ENCODE peak calls at places on chromosomes 13 and 19, in ten cellular contexts. A, G, C, Y, D, V, T, K, I and J are unnamed samples.

GRCh38 chr19:58328999-58329398 is 2.2 kb downstream of the ZSCAN22 start:
- DNase-seq in A (no peak), G (no peak), C (no peak), Y (no peak), D (no peak), V (no peak), T (no peak), K (peak; percentile 22), I (no peak), J (no peak)

GRCh38 chr19:30011051-30011578 is 69.1 kb downstream of the URI1 start:
- DNase-seq in A (no peak), G (no peak), C (no peak), Y (no peak), D (no peak), V (peak; percentile 3), T (no peak), K (no peak), I (no peak), J (no peak)

GRCh38 chr13:39040206-39040605 is 1.9 kb downstream of the NHLRC3 start:
- DNase-seq in A (no peak), G (no peak), C (no peak), Y (no peak), D (no peak), V (peak; percentile 15), T (no peak), K (no peak), I (no peak), J (no peak)

GRCh38 chr19:35144600-35145436 is 1.8 kb downstream of the FXYD7 start:
- DNase-seq in A (no peak), G (no peak), C (no peak), Y (no peak), D (peak; percentile 61), V (no peak), T (peak; percentile 67), K (no peak), I (no peak), J (no peak)

GRCh38 chr13:71861769-71862168 is 5.2 kb downstream of the DACH1 start:
- DNase-seq in A (no peak), G (no peak), C (no peak), Y (no peak), D (no peak), V (no peak), T (no peak), K (no peak), I (no peak), J (no peak)

GRCh38 chr13:42258747-42259146 is 13.2 kb upstream of the AKAP11 start:
- DNase-seq in A (no peak), G (no peak), C (no peak), Y (no peak), D (no peak), V (no peak), T (no peak), K (no peak), I (no peak), J (no peak)

GRCh38 chr19:1416014-1416841 is 8.8 kb downstream of the DAZAP1 start:
- DNase-seq in A (no peak), G (no peak), C (no peak), Y (no peak), D (peak; percentile 51), V (peak; percentile 14), T (no peak), K (peak; percentile 38), I (peak; percentile 31), J (no peak)

GRCh38 chr13:109844396-109844795 is 58.0 kb upstream of the IRS2 start:
- DNase-seq in A (no peak), G (no peak), C (no peak), Y (peak; percentile 21), D (peak; percentile 77), V (peak; percentile 26), T (no peak), K (peak; percentile 81), I (peak; percentile 55), J (no peak)

GRCh38 chr19:39919976-39920375 is 14.5 kb downstream of the FCGBP start:
- DNase-seq in A (no peak), G (no peak), C (no peak), Y (no peak), D (no peak), V (no peak), T (peak; percentile 18), K (no peak), I (no peak), J (no peak)

GRCh38 chr19:39202998-39203355 is 1.1 kb downstream of the SYCN start:
- DNase-seq in A (no peak), G (no peak), C (no peak), Y (no peak), D (no peak), V (no peak), T (no peak), K (no peak), I (no peak), J (no peak)

GRCh38 chr19:41327499-41328156 is 17.7 kb downstream of the CCDC97 start:
- DNase-seq in A (no peak), G (no peak), C (no peak), Y (no peak), D (peak; percentile 85), V (no peak), T (peak; percentile 82), K (peak; percentile 23), I (peak; percentile 58), J (no peak)
- H3K4me3 ChIP-seq in A (peak overlapping the region; percentile 46), G (no peak overlapping the region), C (peak overlapping the region; percentile 21), Y (no peak overlapping the region), D (peak overlapping the region; percentile 24), V (no peak overlapping the region), T (no peak overlapping the region), K (no peak overlapping the region), I (no peak overlapping the region), J (no peak overlapping the region)

GRCh38 chr19:19303411-19303810 is 16.9 kb downstream of the SUGP1 start:
- DNase-seq in A (no peak), G (no peak), C (no peak), Y (no peak), D (no peak), V (no peak), T (no peak), K (no peak), I (no peak), J (no peak)
- TF ChIP-seq CTCF in A (no peak), G (no peak), C (no peak), Y (no peak), D (no peak), V (no peak), T (no peak), K (no peak), I (no peak), J (no peak)

GRCh38 chr13:51905787-51906186 is 44.0 kb downstream of the CCDC70 start:
- DNase-seq in A (no peak), G (no peak), C (no peak), Y (no peak), D (peak; percentile 17), V (no peak), T (no peak), K (no peak), I (no peak), J (no peak)

GRCh38 chr13:51902776-51903175 is 41.0 kb downstream of the CCDC70 start:
- DNase-seq in A (no peak), G (no peak), C (no peak), Y (no peak), D (no peak), V (no peak), T (no peak), K (no peak), I (no peak), J (no peak)

GRCh38 chr13:51907040-51907732 is 45.4 kb downstream of the CCDC70 start:
- DNase-seq in A (no peak), G (no peak), C (no peak), Y (no peak), D (no peak), V (no peak), T (no peak), K (no peak), I (no peak), J (no peak)

GRCh38 chr13:51910508-51910907 is 48.7 kb downstream of the CCDC70 start:
- DNase-seq in A (no peak), G (no peak), C (no peak), Y (no peak), D (no peak), V (no peak), T (no peak), K (no peak), I (no peak), J (no peak)

GRCh38 chr13:51906581-51906980 is 44.8 kb downstream of the CCDC70 start:
- DNase-seq in A (no peak), G (no peak), C (no peak), Y (no peak), D (no peak), V (no peak), T (no peak), K (no peak), I (peak; percentile 4), J (no peak)
- H3K4me3 ChIP-seq in A (no peak overlapping the region), G (no peak overlapping the region), C (no peak overlapping the region), Y (no peak overlapping the region), D (no peak overlapping the region), V (no peak overlapping the region), T (no peak overlapping the region), K (no peak overlapping the region), I (no peak overlapping the region), J (no peak overlapping the region)

GRCh38 chr19:33865306-33865705 is 68.6 kb downstream of the KCTD15 start:
- DNase-seq in A (no peak), G (no peak), C (no peak), Y (no peak), D (no peak), V (no peak), T (no peak), K (no peak), I (no peak), J (no peak)

GRCh38 chr19:33871605-33872004 is 74.9 kb downstream of the KCTD15 start:
- DNase-seq in A (no peak), G (no peak), C (no peak), Y (no peak), D (no peak), V (no peak), T (no peak), K (no peak), I (no peak), J (no peak)

GRCh38 chr19:33866696-33867095 is 70.0 kb downstream of the KCTD15 start:
- DNase-seq in A (no peak), G (no peak), C (no peak), Y (no peak), D (no peak), V (no peak), T (no peak), K (no peak), I (no peak), J (no peak)

GRCh38 chr19:33868076-33868735 is 71.5 kb downstream of the KCTD15 start:
- DNase-seq in A (no peak), G (no peak), C (no peak), Y (no peak), D (no peak), V (no peak), T (no peak), K (peak; percentile 31), I (no peak), J (no peak)

DNA sequence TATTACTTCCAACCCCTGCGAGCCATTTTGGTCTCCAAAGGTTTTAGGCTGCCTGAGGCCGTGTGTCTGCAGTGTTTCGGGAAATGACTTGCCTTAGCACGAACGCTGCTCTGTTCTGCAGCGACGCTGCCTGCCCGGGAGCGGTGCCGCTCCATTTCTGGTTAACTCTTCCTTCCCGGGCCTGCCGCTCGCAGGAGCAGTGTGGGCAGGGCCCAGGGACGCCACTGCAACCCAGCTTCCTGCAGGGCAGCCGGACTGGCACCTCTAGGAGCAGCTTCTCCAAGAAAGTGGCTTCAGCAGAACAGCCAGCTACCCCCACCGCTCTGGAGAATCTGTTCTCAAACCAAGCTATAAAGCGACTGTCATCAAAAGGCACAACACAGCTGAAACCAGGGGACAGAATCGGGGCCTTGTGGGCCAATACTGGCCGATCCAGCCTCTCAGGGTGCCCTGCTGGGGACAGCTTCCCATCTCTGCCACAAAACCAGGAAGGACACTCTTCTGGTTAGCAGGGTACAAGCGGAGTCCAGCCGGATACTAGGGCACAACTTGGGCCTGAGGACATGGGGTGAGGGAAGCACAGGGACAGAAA is 72.2 kb downstream of the KCTD15 start:
- DNase-seq in A (no peak), G (no peak), C (no peak), Y (no peak), D (peak; percentile 44), V (peak; percentile 31), T (no peak), K (peak; percentile 77), I (peak; percentile 10), J (peak; percentile 1)
- TF ChIP-seq CTCF in A (no peak), G (no peak), C (no peak), Y (no peak), D (peak; percentile 29), V (no peak), T (no peak), K (no peak), I (no peak), J (no peak)